ENCODE peak calls at places on chromosomes 4 and X, in ten cellular contexts. Z is tibial nerve, Y is NT2/D1, F is fibroblast of mammary gland, G is BJ, W is left ventricle myocardium inferior, T is psoas muscle, R is GM12865, M is brain microvascular endothelial cell, P is hepatocyte. D is an unnamed sample.
A peak's percentile ranks its signal among the peaks of the same experiment; 100 is the strongest.

GRCh38 chr4:75729836-75730235 is 5.5 kb downstream of the USO1 start:
- DNase-seq in Z (no peak), Y (no peak), F (no peak), G (no peak), W (no peak), T (no peak), R (no peak), M (no peak), P (no peak), D (no peak)

GRCh38 chr4:111641813-111642579 is 503.3 kb upstream of the FAM241A start:
- DNase-seq in Z (no peak), Y (peak; percentile 75), F (peak; percentile 95), G (peak; percentile 55), W (no peak), T (peak; percentile 52), R (peak; percentile 88), M (peak; percentile 83), P (peak; percentile 92), D (peak; percentile 86)

GRCh38 chr4:8649631-8650261 is 57.2 kb downstream of the CPZ start:
- DNase-seq in Z (no peak), Y (no peak), F (no peak), G (no peak), W (no peak), T (no peak), R (no peak), M (no peak), P (no peak), D (no peak)

GRCh38 chrX:101191217-101191750 is 28.3 kb upstream of the DRP2 start:
- DNase-seq in Z (no peak), Y (no peak), F (peak; percentile 3), G (no peak), W (peak; percentile 15), T (no peak), R (no peak), M (no peak), P (peak; percentile 39), D (no peak)

GRCh38 chr4:119536572-119537528 is 91.8 kb downstream of the PDE5A start:
- DNase-seq in Z (no peak), Y (no peak), F (peak; percentile 79), G (no peak), W (no peak), T (no peak), R (no peak), M (no peak), P (no peak), D (no peak)

GRCh38 chr4:146275370-146275769 is 61.0 kb downstream of the REELD1 start:
- DNase-seq in Z (no peak), Y (no peak), F (no peak), G (no peak), W (no peak), T (no peak), R (peak; percentile 24), M (no peak), P (peak; percentile 22), D (no peak)

GRCh38 chr4:21790437-21791029 is 158.0 kb downstream of the KCNIP4 start:
- DNase-seq in Z (no peak), Y (no peak), F (peak; percentile 64), G (no peak), W (no peak), T (no peak), R (peak; percentile 30), M (no peak), P (peak; percentile 49), D (peak; percentile 45)

GRCh38 chr4:48635310-48635709 is 144.8 kb downstream of the FRYL start:
- DNase-seq in Z (no peak), Y (no peak), F (peak; percentile 49), G (no peak), W (no peak), T (no peak), R (peak; percentile 11), M (no peak), P (no peak), D (no peak)

GRCh38 chrX:8090482-8090881 is 80.6 kb downstream of the VCX2 start:
- DNase-seq in Z (no peak), Y (no peak), F (no peak), G (no peak), W (no peak), T (no peak), R (no peak), M (no peak), P (no peak), D (no peak)

GRCh38 chr4:7210818-7211217 is 18.5 kb downstream of the SORCS2 start:
- DNase-seq in Z (no peak), Y (no peak), F (peak; percentile 84), G (peak; percentile 66), W (no peak), T (no peak), R (no peak), M (peak; percentile 62), P (no peak), D (no peak)

GRCh38 chr4:54781771-54782170 is 124.0 kb downstream of the KIT start:
- DNase-seq in Z (no peak), Y (no peak), F (no peak), G (peak; percentile 43), W (peak; percentile 43), T (no peak), R (no peak), M (no peak), P (no peak), D (no peak)

GRCh38 chr4:123585111-123585510 is 188.5 kb downstream of the SPRY1 start:
- DNase-seq in Z (no peak), Y (no peak), F (no peak), G (no peak), W (no peak), T (no peak), R (no peak), M (no peak), P (no peak), D (no peak)

DNA sequence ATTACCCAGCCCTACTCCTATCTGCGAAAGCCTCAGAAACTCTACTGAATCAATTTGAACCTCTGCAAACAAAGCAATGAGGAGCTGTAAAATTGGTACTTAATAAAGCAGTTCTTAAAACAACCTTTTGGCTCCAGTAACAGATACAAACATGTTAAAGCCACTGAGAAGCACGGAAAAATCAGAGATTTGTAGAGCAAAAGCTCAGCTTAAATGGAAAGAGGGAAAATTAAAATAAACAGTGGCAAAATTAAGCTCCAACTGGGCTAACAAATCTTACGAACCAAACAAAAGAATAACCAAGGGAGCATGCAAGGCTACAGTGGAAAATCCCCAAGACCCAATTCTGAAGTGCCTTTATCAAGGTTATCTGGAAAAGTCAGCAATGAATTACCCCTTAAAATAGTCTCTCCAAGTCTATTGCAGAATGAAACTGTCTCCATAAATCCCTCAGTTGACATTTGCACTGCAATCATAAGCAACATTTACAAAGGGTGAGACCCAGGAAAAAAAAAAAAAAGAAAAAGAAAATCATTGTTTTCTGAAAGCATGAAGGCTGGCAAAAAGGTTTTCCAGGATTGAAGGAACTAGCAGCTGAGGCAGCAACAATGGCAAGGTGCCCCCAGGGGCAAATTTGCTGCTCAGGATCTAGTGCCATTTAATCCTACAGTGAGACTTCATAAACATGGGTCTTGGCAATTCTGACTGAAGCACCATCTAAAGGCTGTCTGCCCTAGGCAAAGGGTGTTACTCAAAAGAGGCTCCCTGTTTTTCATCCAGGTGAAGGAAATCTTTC is 40.1 kb downstream of the USP46 start:
- DNase-seq in Z (no peak), Y (no peak), F (no peak), G (no peak), W (no peak), T (no peak), R (no peak), M (no peak), P (no peak), D (no peak)
- H3K4me3 ChIP-seq in Z (no peak overlapping the region), Y (no peak overlapping the region), F (no peak overlapping the region), G (no peak overlapping the region), W (no peak overlapping the region), T (no peak overlapping the region), R (no peak overlapping the region), M (no peak overlapping the region), P (no peak overlapping the region), D (no peak overlapping the region)

DNA sequence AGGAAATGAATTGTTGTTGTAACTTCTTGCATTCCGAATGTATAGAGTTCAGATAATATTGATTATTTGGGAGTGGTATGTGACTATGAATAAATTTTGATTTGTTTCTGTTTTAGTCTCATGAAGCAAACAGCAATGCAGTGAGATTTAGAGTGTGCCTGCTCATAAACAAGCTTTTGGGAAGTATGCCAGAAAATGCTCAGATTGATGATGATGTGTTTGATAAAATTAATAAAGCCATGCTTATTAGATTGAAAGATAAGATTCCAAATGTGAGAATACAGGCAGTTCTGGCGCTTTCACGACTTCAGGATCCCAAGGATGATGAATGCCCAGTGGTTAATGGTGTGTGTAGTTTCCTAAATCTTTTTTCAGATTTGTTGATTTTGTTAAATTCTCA is 2.0 kb downstream of the NCAPG start:
- DNase-seq in Z (no peak), Y (no peak), F (peak; percentile 46), G (no peak), W (no peak), T (no peak), R (no peak), M (no peak), P (no peak), D (no peak)
- H3K4me3 ChIP-seq in Z (no peak overlapping the region), Y (peak overlapping the region; percentile 21), F (peak overlapping the region; percentile 91), G (no peak overlapping the region), W (no peak overlapping the region), T (no peak overlapping the region), R (peak overlapping the region; percentile 73), M (peak overlapping the region; percentile 90), P (no peak overlapping the region), D (peak overlapping the region; percentile 13)

DNA sequence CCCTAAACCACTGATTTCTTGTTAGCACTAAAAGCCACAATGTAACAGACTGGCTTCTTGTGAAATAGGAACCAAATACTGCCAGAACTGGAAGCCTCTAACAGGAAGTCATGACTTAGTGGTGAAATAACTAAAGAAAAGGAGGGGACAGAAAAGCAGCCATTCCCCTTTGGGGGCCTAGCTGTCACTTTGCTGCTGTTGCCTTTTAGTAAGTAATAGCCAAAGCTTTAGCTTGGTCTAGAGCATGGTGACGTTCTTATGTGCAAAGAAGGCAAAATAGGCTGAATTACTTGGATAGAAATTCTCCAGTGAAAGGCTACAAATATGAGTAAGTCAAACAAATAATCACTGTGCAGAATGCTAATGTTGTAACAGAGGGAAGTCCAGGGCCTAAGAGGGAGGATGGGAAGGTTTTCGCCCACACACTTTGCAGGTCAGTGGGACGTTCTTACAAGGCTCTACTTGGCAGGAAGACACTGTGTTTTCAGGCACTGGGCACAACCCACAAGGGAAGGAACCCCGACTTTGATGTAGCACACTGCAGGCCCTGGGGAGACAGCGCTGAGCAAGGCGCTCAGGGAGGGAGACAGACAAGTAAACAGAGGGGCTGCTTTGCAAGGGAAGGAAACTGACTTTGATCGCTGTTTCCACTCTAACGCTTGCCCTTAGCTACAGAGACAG is 16.6 kb downstream of the GAB3 start:
- DNase-seq in Z (no peak), Y (no peak), F (peak; percentile 86), G (no peak), W (no peak), T (no peak), R (no peak), M (peak; percentile 80), P (no peak), D (no peak)
- H3K4me3 ChIP-seq in Z (no peak overlapping the region), Y (no peak overlapping the region), F (no peak overlapping the region), G (no peak overlapping the region), W (peak overlapping the region; percentile 15), T (no peak overlapping the region), R (no peak overlapping the region), M (no peak overlapping the region), P (no peak overlapping the region), D (no peak overlapping the region)

DNA sequence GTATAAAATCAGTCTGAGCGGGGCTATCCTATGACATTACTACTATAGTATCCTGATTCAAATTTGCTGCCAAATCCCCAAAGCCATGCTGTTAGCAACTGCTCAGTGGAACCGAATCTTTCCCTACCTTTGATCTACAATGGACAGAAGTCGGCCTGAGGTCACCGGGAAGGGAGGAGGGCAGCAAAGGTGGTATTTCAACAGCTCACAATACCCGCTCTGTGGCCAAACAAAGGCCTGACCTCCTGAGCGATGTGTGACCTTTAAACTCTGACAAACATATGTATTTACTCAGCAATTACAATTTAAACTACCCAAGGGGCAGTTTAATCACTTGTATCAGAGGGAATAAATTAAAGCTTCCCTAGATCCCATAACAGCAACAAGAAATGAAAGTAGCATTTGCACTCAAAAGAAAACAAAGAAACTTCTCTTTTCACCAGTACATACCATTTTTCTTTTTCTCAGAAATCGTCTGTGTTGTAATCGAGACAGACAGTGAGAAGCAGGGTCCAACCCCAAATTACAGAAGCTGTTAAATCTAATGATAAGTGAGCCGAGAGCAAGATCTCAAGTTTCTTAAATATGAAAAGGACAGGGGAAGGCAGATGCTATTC is 11.6 kb upstream of the TMEM128 start:
- DNase-seq in Z (no peak), Y (no peak), F (peak; percentile 3), G (no peak), W (no peak), T (no peak), R (no peak), M (no peak), P (peak; percentile 14), D (no peak)
- H3K4me3 ChIP-seq in Z (no peak overlapping the region), Y (no peak overlapping the region), F (no peak overlapping the region), G (no peak overlapping the region), W (peak overlapping the region; percentile 3), T (no peak overlapping the region), R (no peak overlapping the region), M (no peak overlapping the region), P (no peak overlapping the region), D (no peak overlapping the region)

D was measured in astrocyte of the cerebellum.